ENCODE peak calls at places on chromosomes 5 and 9, in eight cellular contexts. B is adipocyte, O is uterus, A is upper lobe of left lung, J is GM23248, L is IMR-90, V is sigmoid colon, T is suprapubic skin. P is an unnamed sample. For H3K36me3 and H3K9me3, the result is how much of the 10 kb centered on the place peaks cover.

GRCh38 chr5:127203818-127204217 is 86.8 kb upstream of the MEGF10 start:
- DNase-seq in L (peak), V (no peak), A (no peak), O (no peak), J (peak), B (peak), T (no peak), P (no peak)

GRCh38 chr5:108212775-108213346 is 169.0 kb downstream of the FBXL17 start:
- DNase-seq in V (no peak), A (no peak), T (no peak), O (no peak), L (peak), B (peak), J (peak), P (peak)

GRCh38 chr9:70829591-70830265 is 291.7 kb downstream of the TRPM3 start:
- DNase-seq in B (no peak), J (no peak), O (no peak), V (no peak), T (no peak), L (no peak), A (no peak), P (no peak)

GRCh38 chr9:34976441-34976840 is 13.1 kb upstream of the DNAJB5 start:
- DNase-seq in O (no peak), V (no peak), T (no peak), B (no peak), L (no peak), J (no peak), A (peak), P (no peak)

GRCh38 chr5:132539716-132540115 is 3.6 kb downstream of the IL5 start:
- DNase-seq in T (no peak), B (no peak), J (no peak), L (no peak), V (no peak), A (no peak), O (no peak), P (no peak)

GRCh38 chr5:169651526-169651925 is 14.5 kb downstream of the DOCK2 start:
- DNase-seq in T (no peak), J (no peak), A (no peak), B (no peak), L (no peak), O (no peak), V (no peak), P (no peak)

GRCh38 chr9:71767421-71768321 is 642 bp downstream of the CEMIP2 start:
- DNase-seq in L (peak), J (peak), A (peak), O (peak), T (peak), B (peak), V (peak), P (no peak)

GRCh38 chr5:131114754-131115153 is 50.3 kb downstream of the HINT1 start:
- DNase-seq in J (no peak), L (no peak), O (no peak), T (no peak), B (no peak), V (no peak), A (no peak), P (no peak)

GRCh38 chr9:17987174-17987573 is 408.3 kb downstream of the SH3GL2 start:
- DNase-seq in V (no peak), T (no peak), O (no peak), J (no peak), A (no peak), L (no peak), B (no peak), P (no peak)

GRCh38 chr9:110820378-110820777 is 151.8 kb downstream of the MUSK start:
- DNase-seq in B (no peak), T (no peak), V (no peak), L (no peak), O (no peak), J (no peak), A (no peak), P (no peak)

GRCh38 chr9:27154923-27155322 is 45.9 kb downstream of the TEK start:
- DNase-seq in V (no peak), A (no peak), O (no peak), T (no peak), L (peak), B (peak), J (peak), P (peak)

GRCh38 chr9:98801562-98801961 is 5.2 kb upstream of the ANKS6 start:
- DNase-seq in A (no peak), T (no peak), V (no peak), J (no peak), O (no peak), B (no peak), L (no peak), P (no peak)

GRCh38 chr9:93578844-93579243 is 2.5 kb downstream of the PHF2 start:
- DNase-seq in B (no peak), J (no peak), T (peak), L (no peak), A (no peak), V (no peak), O (no peak), P (no peak)

GRCh38 chr5:139975306-139975705 is 67.8 kb downstream of the NRG2 start:
- DNase-seq in B (no peak), A (peak), T (no peak), L (no peak), J (no peak), V (no peak), O (no peak), P (no peak)

DNA sequence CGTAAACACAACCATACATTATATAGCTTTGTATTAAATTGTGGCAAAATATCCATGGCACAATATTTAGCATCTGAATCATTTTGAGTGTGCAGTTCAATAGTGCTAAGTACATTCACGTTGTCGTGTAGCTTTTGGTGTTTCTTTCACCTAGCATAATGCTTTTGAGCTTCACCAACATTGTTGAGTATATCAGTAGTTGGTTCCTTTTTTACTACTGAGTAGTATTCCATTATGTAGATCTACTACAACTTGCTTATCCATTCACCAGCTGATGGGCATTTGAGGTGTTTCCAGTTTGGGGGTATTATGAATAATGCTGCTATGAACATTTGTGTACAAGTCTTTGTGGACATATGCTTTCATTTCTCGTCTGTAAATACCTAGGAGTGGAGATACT is 27.3 kb upstream of the CTNNAL1 start:
- DNase-seq in O (no peak), L (no peak), A (no peak), B (no peak), V (no peak), J (no peak), T (no peak), P (no peak)
- H3K36me3 ChIP-seq in O (under half), L (under half), A (under half), B (half or more), V (under half), J (under half), T (half or more), P (under half)

DNA sequence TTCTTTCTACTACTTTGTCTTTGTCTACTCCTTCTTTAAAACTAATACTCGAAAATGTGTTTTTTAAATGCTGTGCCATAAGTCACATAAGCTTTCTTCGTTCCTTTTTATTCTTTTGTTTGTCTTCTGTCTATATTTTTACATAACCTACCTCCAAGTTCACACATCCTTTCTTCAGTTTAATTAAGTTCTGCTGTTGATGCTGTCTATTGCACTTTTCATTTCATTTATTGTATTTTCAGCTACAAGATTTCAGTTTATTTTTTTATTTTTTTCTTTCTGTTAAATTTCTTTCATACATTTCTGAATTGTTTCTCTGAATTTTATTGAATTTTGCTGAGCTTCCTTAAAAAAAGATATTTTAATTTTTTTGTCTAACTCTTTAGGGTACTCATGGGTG is 878.2 kb downstream of the MAT2B start:
- DNase-seq in O (no peak), T (no peak), A (no peak), B (no peak), V (no peak), J (no peak), L (no peak), P (no peak)
- H3K9me3 ChIP-seq in O (under half), T (under half), A (under half), B (under half), V (under half), J (under half), L (under half), P (under half)

GRCh38 chr9:113596616-113597320 is 133.2 kb downstream of the RGS3 start:
- DNase-seq in V (peak), T (no peak), O (no peak), A (no peak), B (no peak), J (no peak), L (no peak), P (no peak)
- H3K4me3 ChIP-seq in V (no peak), T (no peak), O (no peak), A (no peak), B (peak), J (no peak), L (no peak), P (peak)

GRCh38 chr5:94658272-94658671 is 39.8 kb downstream of the SLF1 start:
- DNase-seq in B (no peak), V (no peak), T (no peak), A (no peak), L (no peak), O (no peak), J (no peak), P (no peak)
- H3K36me3 ChIP-seq in B (under half), V (under half), T (under half), A (under half), L (under half), O (under half), J (under half), P (under half)

DNA sequence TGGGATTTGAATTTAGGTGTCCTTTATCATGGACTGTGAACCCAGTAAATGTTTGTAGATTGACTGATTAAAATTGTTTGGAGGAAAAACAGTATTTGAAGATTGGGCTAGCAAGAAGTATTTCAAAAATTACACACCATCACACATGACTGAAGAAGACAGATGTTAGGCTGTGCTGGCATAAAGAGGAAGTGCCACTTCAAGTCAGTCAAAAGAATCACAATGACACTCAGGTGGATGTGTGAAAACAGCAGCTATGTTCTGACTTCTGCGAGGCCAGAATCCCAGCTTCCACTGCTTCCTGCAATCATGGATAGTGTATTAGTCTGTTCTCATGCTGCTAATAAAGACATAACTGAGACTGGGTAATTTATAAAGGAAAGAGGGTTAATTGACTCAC is 393.3 kb downstream of the DMRT2 start:
- DNase-seq in A (no peak), B (no peak), J (no peak), L (no peak), V (no peak), T (no peak), O (no peak), P (no peak)
- H3K9me3 ChIP-seq in A (under half), B (under half), J (under half), L (under half), V (under half), T (under half), O (under half), P (under half)

GRCh38 chr5:172832383-172833315 is 1.4 kb upstream of the ERGIC1 start:
- DNase-seq in L (no peak), V (no peak), O (no peak), T (no peak), B (no peak), J (peak), A (no peak), P (no peak)
- H3K4me3 ChIP-seq in L (no peak), V (no peak), O (no peak), T (no peak), B (peak), J (no peak), A (no peak), P (no peak)

GRCh38 chr9:129011170-129011569 is 17.0 kb downstream of the SH3GLB2 start:
- DNase-seq in J (no peak), V (no peak), A (peak), L (no peak), T (no peak), B (no peak), O (no peak), P (no peak)

GRCh38 chr9:129009584-129010141 is 18.5 kb downstream of the SH3GLB2 start:
- DNase-seq in J (no peak), T (no peak), B (no peak), V (no peak), O (no peak), A (peak), L (no peak), P (no peak)

GRCh38 chr9:129008986-129009583 is 19.0 kb downstream of the SH3GLB2 start:
- DNase-seq in O (no peak), J (no peak), L (no peak), V (no peak), A (peak), T (no peak), B (no peak), P (no peak)

GRCh38 chr9:129011761-129012281 is 16.3 kb downstream of the SH3GLB2 start:
- DNase-seq in A (peak), J (no peak), L (no peak), B (no peak), V (no peak), O (no peak), T (no peak), P (no peak)

DNA sequence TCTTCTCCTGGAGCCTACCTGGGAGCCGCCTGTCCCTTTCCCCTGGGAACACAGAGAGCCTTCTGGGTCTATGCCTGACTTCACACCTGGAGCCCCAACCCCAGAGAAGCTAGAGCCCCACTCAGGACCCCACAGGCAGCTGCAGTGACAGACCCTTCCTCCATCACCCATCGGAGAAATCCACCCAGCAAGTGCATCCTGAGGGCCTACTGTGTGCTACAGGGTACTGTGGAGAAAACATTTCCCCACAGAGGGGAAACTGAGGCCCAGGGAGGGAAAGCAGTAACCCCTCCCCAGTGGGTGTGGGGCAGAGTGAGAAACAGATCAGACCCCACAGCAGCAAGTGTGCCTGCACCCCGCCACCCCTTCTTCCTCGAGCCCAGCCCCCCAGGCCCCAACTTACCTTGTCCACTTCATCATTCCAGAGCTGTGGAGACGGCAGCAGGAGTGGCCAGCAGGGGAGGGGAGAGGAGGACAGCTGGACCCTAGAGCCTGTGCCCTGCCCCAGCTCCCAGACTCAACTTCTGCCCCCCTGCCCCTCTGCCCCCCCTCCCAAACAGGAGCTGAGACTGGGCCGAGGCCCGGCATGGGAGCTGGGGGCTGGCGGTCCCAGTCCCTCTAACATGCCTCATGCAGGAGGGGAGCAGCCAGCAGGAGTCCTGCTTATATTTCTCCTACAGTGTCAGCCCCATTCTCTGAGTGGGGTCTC is 17.7 kb downstream of the SH3GLB2 start:
- DNase-seq in J (no peak), A (peak), B (no peak), L (no peak), T (no peak), O (no peak), V (no peak), P (no peak)
- H3K36me3 ChIP-seq in J (under half), A (half or more), B (under half), L (under half), T (half or more), O (under half), V (under half), P (under half)

GRCh38 chr9:137970098-137970497 is 92.5 kb downstream of the CACNA1B start:
- DNase-seq in O (no peak), T (no peak), L (no peak), A (no peak), B (no peak), J (no peak), V (no peak), P (no peak)
- H3K9me3 ChIP-seq in O (under half), T (under half), L (half or more), A (under half), B (under half), J (under half), V (under half), P (under half)

GRCh38 chr9:137589441-137590122 is 730 bp downstream of the ZMYND19 start:
- DNase-seq in O (no peak), J (peak), V (no peak), T (no peak), B (peak), L (no peak), A (peak), P (no peak)

GRCh38 chr9:137590469-137591383 is at the start of gene ZMYND19:
- DNase-seq in V (peak), A (peak), B (peak), O (peak), L (peak), J (peak), T (peak), P (peak)

GRCh38 chr9:137590123-137590468 is 216 bp downstream of the ZMYND19 start:
- DNase-seq in V (no peak), A (no peak), J (no peak), B (no peak), O (no peak), L (no peak), T (no peak), P (no peak)

GRCh38 chr9:137588311-137588710 is 2.0 kb downstream of the ZMYND19 start:
- DNase-seq in B (no peak), J (no peak), A (no peak), T (no peak), L (no peak), O (no peak), V (no peak), P (no peak)

GRCh38 chr9:137588891-137589290 is 1.4 kb downstream of the ZMYND19 start:
- DNase-seq in V (no peak), O (no peak), J (peak), T (no peak), B (peak), A (no peak), L (no peak), P (no peak)
- H3K4me3 ChIP-seq in V (no peak), O (no peak), J (peak), T (peak), B (peak), A (no peak), L (no peak), P (peak)